ENCODE peak calls at places on chromosomes 16 and 17, in ten cellular contexts. C, D, P, L, E, M, K, R, B and Z are unnamed samples.

GRCh38 chr16:89548344-89549006 is 12.0 kb upstream of the RPL13 start:
- DNase-seq in C (no peak), D (no peak), P (no peak), L (no peak), E (no peak), M (no peak), K (no peak), R (no peak), B (no peak), Z (no peak)

GRCh38 chr16:77918792-77919707 is 103.3 kb upstream of the CLEC3A start:
- DNase-seq in C (no peak), D (peak; percentile 72), P (no peak), L (no peak), E (no peak), M (no peak), K (no peak), R (no peak), B (no peak), Z (no peak)

GRCh38 chr17:15441315-15441714 is 26.1 kb downstream of the CDRT4 start:
- DNase-seq in C (no peak), D (peak; percentile 25), P (no peak), L (no peak), E (no peak), M (no peak), K (no peak), R (no peak), B (no peak), Z (no peak)

GRCh38 chr17:81517009-81517338 is 4.4 kb upstream of the ACTG1 start:
- DNase-seq in C (no peak), D (no peak), P (no peak), L (no peak), E (no peak), M (no peak), K (no peak), R (no peak), B (no peak), Z (no peak)

GRCh38 chr16:50366126-50366525 is 2.7 kb downstream of the BRD7 start:
- DNase-seq in C (no peak), D (no peak), P (no peak), L (no peak), E (no peak), M (no peak), K (no peak), R (no peak), B (no peak), Z (no peak)

GRCh38 chr17:31061678-31062077 is 33.1 kb upstream of the NF1 start:
- DNase-seq in C (no peak), D (no peak), P (no peak), L (no peak), E (peak; percentile 23), M (no peak), K (peak; percentile 56), R (no peak), B (no peak), Z (no peak)

GRCh38 chr16:85610446-85611204 is 2.5 kb upstream of the GSE1 start:
- DNase-seq in C (peak; percentile 40), D (peak; percentile 62), P (peak; percentile 83), L (peak; percentile 79), E (peak; percentile 94), M (peak; percentile 83), K (peak; percentile 75), R (peak; percentile 45), B (peak; percentile 84), Z (peak; percentile 92)

GRCh38 chr17:2042355-2042929 is 620 bp downstream of the OVCA2 start:
- DNase-seq in C (no peak), D (peak; percentile 67), P (no peak), L (no peak), E (peak; percentile 32), M (no peak), K (peak; percentile 54), R (no peak), B (no peak), Z (peak; percentile 63)

GRCh38 chr17:68794636-68795503 is 160.3 kb downstream of the ABCA8 start:
- DNase-seq in C (no peak), D (peak; percentile 73), P (no peak), L (no peak), E (no peak), M (peak; percentile 38), K (no peak), R (peak; percentile 26), B (no peak), Z (peak; percentile 79)

GRCh38 chr16:23124315-23124714 is 24.9 kb downstream of the USP31 start:
- DNase-seq in C (no peak), D (peak; percentile 90), P (no peak), L (no peak), E (no peak), M (no peak), K (no peak), R (no peak), B (no peak), Z (no peak)

GRCh38 chr16:3004319-3004718 is 8.4 kb upstream of the CLDN9 start:
- DNase-seq in C (no peak), D (no peak), P (no peak), L (no peak), E (peak; percentile 43), M (no peak), K (no peak), R (no peak), B (no peak), Z (no peak)

GRCh38 chr16:15949210-15950166 is at the start of gene ABCC1:
- DNase-seq in C (no peak), D (no peak), P (peak; percentile 40), L (peak; percentile 26), E (peak; percentile 59), M (peak; percentile 11), K (peak; percentile 91), R (no peak), B (peak; percentile 48), Z (no peak)